ENCODE peak calls at places on chromosome 3, in six cellular contexts. F is fibroblast of lung, V is HCT116, K is H9, B is PC-3, L is K562. X is an unnamed sample. For H4K20me1 and H3K79me2, the result is how much of the 10 kb centered on the place peaks cover.

GRCh38 chr3:85193565-85193964 is 234.8 kb downstream of the CADM2 start:
- DNase-seq in F (no peak), B (peak), K (no peak), V (no peak), L (no peak), X (no peak)

GRCh38 chr3:157408499-157409149 is 28.0 kb upstream of the PTX3 start:
- DNase-seq in F (no peak), B (peak), K (no peak), L (no peak), V (no peak), X (no peak)

GRCh38 chr3:66411436-66411835 is 89.4 kb downstream of the LRIG1 start:
- DNase-seq in L (peak), K (no peak), B (no peak), V (no peak), F (no peak), X (peak)

GRCh38 chr3:69379661-69380060 is 6.2 kb downstream of the FRMD4B start:
- DNase-seq in V (no peak), L (no peak), B (no peak), F (peak), K (no peak), X (no peak)

GRCh38 chr3:69761896-69762789 is 22.9 kb downstream of the MITF start:
- DNase-seq in V (no peak), L (no peak), F (peak), B (peak), K (no peak), X (no peak)

GRCh38 chr3:189053327-189053726 is 118.4 kb upstream of the TPRG1 start:
- DNase-seq in B (no peak), V (no peak), L (no peak), F (no peak), K (no peak), X (no peak)

GRCh38 chr3:186821429-186822367 is 15.4 kb upstream of the RFC4 start:
- DNase-seq in K (no peak), L (peak), F (peak), V (peak), B (peak), X (peak)

GRCh38 chr3:133444071-133444774 is 44.4 kb downstream of the BFSP2 start:
- DNase-seq in V (no peak), B (peak), F (peak), L (no peak), K (no peak), X (peak)

GRCh38 chr3:161508852-161509477 is 12.4 kb downstream of the OTOL1 start:
- DNase-seq in V (no peak), L (peak), B (peak), K (no peak), F (peak), X (peak)

GRCh38 chr3:41753651-41754050 is 208.3 kb downstream of the ULK4 start:
- DNase-seq in K (no peak), V (no peak), L (no peak), F (no peak), B (no peak), X (no peak)

GRCh38 chr3:128709038-128709437 is 16.9 kb upstream of the RAB7A start:
- DNase-seq in V (no peak), B (no peak), K (no peak), L (no peak), F (no peak), X (no peak)

GRCh38 chr3:172098698-172099494 is 59.5 kb downstream of the FNDC3B start:
- DNase-seq in V (no peak), L (no peak), K (peak), B (no peak), F (no peak), X (no peak)

GRCh38 chr3:21954709-21955108 is 203.7 kb upstream of the ZNF385D start:
- DNase-seq in F (peak), K (no peak), L (no peak), B (peak), V (no peak), X (no peak)

GRCh38 chr3:78506038-78506437 is 1261.8 kb downstream of the ROBO1 start:
- DNase-seq in V (no peak), F (no peak), L (no peak), B (peak), K (no peak), X (no peak)

GRCh38 chr3:77323616-77324015 is 283.7 kb downstream of the ROBO2 start:
- DNase-seq in B (no peak), L (no peak), K (no peak), V (no peak), F (no peak), X (no peak)

GRCh38 chr3:135314227-135314626 is 519.2 kb downstream of the EPHB1 start:
- DNase-seq in V (no peak), B (no peak), K (no peak), L (no peak), F (no peak), X (no peak)

GRCh38 chr3:71784914-71785593 is at the start of gene PROK2:
- DNase-seq in K (peak), L (no peak), V (no peak), F (no peak), B (no peak), X (no peak)

GRCh38 chr3:32106929-32107362 is 526 bp downstream of the GPD1L start:
- DNase-seq in F (no peak), B (peak), L (peak), K (no peak), V (no peak), X (peak)

GRCh38 chr3:38582941-38583645 is 66.4 kb downstream of the SCN5A start:
- DNase-seq in F (no peak), L (no peak), K (peak), V (no peak), B (no peak), X (no peak)
- H3K9ac ChIP-seq in F (no peak), L (no peak), K (no peak), V (no peak), B (no peak), X (no peak)

GRCh38 chr3:58036287-58037032 is 28.2 kb downstream of the FLNB start:
- DNase-seq in F (no peak), B (no peak), L (no peak), K (no peak), V (no peak), X (no peak)

GRCh38 chr3:58039609-58040008 is 31.4 kb downstream of the FLNB start:
- DNase-seq in L (no peak), F (no peak), V (no peak), K (no peak), B (no peak), X (no peak)

GRCh38 chr3:58035512-58035867 is 27.3 kb downstream of the FLNB start:
- DNase-seq in F (no peak), B (no peak), L (no peak), V (no peak), K (no peak), X (no peak)

GRCh38 chr3:58038675-58039302 is 30.6 kb downstream of the FLNB start:
- DNase-seq in F (no peak), B (peak), L (no peak), K (no peak), V (no peak), X (no peak)

DNA sequence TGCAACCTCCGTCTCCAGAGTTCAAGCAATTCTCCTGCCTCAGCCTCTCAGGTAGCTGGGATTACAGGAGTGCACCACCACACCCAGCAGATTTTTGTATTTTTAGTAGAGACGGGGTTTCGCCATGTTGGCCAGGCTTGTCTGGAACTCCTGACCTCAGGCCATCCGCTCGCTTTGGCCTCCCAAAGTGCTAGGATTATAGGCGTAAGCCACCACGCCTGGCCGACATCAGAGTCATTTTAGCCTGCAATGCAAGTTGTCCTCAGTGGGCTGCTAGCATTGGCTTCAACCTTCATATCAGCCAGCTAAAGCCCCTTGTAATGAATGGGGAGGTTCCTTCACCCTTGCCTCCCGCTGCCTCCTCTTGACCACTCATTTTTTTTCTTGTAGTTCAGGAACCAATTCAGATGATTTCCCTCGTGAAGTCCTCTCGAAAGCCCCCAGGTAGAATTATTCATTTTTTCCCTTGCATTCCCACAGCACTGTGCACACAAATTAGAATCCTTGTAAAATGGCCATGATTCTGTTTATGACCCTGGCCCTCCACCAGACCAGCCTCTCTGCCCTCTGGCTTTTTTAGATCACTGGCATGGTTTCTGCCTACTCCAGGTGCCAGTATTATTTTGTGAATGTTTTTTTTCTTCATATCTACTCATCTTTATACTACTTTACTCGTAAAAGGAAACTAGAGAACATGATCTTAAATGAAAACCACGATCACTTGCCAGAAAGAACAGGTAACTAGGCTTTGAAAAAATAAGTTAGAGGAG is 29.1 kb downstream of the FLNB start:
- DNase-seq in B (no peak), L (no peak), K (no peak), F (no peak), V (no peak), X (no peak)
- H4K20me1 ChIP-seq in B (half or more), L (under half), K (under half), F (under half), V (under half), X (under half)

GRCh38 chr3:40020689-40021088 is 211.3 kb downstream of the MYRIP start:
- DNase-seq in L (no peak), B (no peak), V (no peak), K (no peak), F (no peak), X (no peak)

GRCh38 chr3:40022267-40022827 is 212.9 kb downstream of the MYRIP start:
- DNase-seq in K (no peak), B (no peak), F (no peak), L (no peak), V (no peak), X (no peak)

GRCh38 chr3:40018369-40018768 is 209.0 kb downstream of the MYRIP start:
- DNase-seq in B (no peak), F (no peak), L (no peak), K (no peak), V (no peak), X (no peak)

GRCh38 chr3:40021338-40021737 is 211.9 kb downstream of the MYRIP start:
- DNase-seq in L (no peak), B (no peak), V (no peak), K (no peak), F (no peak), X (no peak)

DNA sequence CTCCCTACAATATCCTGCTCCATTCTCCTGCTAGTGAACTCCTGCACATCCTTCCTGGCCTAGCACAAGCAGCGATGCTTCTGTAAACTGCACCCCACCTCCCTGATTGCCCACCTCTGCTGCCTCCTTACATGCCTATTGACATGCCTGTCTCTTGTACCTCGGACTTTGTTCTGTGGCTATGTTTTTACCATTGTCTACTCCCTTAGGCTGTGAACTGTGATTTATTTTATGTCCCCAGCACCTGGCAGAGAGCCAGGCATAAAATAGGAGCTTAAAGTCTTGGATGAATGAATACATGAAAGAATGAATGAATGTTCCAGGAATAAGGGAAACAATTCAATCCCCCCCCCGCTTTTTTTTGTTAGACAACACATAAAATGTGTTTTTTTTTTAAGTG is 210.0 kb downstream of the MYRIP start:
- DNase-seq in V (no peak), F (no peak), K (no peak), L (no peak), B (no peak), X (no peak)
- H3K79me2 ChIP-seq in V (under half), F (under half), K (under half), L (under half), B (under half), X (under half)

GRCh38 chr3:114877378-114878118 is 269.5 kb downstream of the ZBTB20 start:
- DNase-seq in B (no peak), L (no peak), V (no peak), K (no peak), F (peak), X (no peak)
- H3K9ac ChIP-seq in B (no peak), L (no peak), V (peak), K (no peak), F (no peak), X (no peak)

DNA sequence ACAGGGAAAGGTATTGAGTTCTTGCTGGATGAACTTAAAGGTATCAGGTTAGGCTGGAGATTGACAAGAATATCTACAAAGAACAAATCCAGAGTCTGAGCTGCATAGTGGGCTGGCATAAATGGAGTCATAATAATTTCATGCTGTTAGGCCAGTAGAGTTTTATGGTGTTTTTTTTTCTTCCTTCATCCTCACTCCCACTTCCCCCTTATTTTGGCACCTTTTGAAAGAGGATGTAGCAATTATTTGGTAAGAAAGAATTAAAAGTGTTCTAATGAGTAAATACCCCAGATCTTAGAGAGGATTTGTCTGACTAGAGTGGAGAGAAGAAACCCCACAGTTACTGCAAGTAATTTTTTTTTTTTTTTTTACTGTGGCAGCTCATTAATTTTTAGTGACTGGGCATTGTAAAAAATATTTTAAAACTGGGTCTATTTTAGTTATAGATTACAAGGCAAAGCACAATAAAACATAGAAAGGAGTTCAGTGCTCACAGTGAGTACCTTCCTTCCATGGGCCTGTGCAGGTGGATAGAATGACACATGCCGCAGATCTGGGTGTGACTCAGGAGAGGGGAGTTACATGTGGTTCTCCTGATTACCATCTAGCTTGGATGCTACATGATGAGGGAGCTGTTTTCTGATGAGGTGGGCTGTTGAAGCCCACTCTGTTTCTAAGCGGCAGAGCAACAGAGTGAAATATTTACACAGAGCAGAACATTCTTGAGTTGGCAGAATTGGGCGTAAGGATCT is 5.2 kb downstream of the EDEM1 start:
- DNase-seq in F (no peak), B (peak), L (no peak), K (no peak), V (no peak), X (no peak)
- H4K20me1 ChIP-seq in F (under half), B (under half), L (under half), K (under half), V (under half), X (under half)

GRCh38 chr3:194680888-194681615 is 4.6 kb upstream of the FAM43A start:
- DNase-seq in K (no peak), F (no peak), B (no peak), V (no peak), L (no peak), X (no peak)

GRCh38 chr3:194683431-194683830 is 2.3 kb upstream of the FAM43A start:
- DNase-seq in K (no peak), F (no peak), V (no peak), B (no peak), L (no peak), X (no peak)

GRCh38 chr3:194685050-194685722 is 497 bp upstream of the FAM43A start:
- DNase-seq in K (no peak), F (no peak), B (no peak), L (no peak), V (no peak), X (no peak)

GRCh38 chr3:194682189-194682588 is 3.5 kb upstream of the FAM43A start:
- DNase-seq in B (no peak), L (no peak), K (no peak), F (no peak), V (no peak), X (no peak)

DNA sequence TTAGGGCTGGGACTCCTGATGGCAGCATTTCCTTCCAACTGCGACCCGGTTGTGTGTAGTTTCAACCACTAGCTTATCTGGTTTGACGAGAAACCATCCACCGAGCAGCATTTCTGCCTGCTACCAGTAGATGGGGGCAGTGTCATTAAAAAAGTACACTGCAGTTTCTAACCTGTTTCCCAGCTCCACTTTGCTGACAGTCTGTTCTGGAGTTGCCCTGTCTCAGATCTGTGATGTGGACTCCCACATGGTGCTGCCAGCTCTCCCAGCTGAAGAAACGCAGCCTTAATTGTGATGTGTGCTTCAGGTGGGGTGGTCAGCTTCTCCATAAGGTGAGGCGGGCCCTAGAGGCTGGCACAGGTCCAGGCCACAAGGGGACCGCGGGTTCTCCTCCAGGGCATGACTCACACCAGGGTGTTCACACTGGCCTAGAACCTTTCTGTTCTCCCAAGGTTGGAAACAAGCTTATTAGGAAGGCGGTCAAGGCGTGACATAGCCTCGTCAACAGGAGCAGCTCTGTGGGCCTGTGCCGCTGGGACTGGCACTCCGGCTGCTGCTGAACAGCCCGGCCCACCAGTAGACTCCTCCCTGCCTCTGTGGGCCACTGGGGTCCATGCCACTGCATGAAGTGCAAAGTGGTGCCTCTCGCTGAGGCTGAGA is 2.9 kb upstream of the FAM43A start:
- DNase-seq in L (peak), B (peak), V (peak), K (peak), F (peak), X (peak)
- H3K79me2 ChIP-seq in L (under half), B (under half), V (under half), K (under half), F (under half), X (under half)

DNA sequence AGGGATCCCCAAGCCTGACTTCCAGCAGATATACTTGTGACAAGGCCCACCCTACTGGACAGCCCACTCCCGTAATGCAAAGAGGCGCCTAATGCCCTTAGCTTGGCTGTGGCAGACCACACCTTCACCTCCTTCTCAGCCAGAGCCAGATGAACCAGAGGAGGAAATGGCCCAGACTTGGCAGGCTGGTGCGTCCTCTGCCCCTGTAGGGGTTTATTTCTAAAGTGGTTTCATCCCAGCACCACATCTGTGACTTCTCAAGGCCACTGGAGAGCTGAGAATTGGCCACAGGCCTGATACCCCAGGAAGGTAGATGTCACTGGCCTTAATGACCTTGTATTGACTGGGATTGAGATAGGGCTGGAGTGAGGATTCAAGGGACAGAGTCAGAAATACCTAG is 29.5 kb downstream of the BOC start:
- DNase-seq in V (no peak), K (peak), L (no peak), B (no peak), F (no peak), X (no peak)
- H3K9ac ChIP-seq in V (no peak), K (no peak), L (no peak), B (no peak), F (no peak), X (no peak)

X was measured in Karpas-422.